ENCODE peak calls at places on chromosome 14, in seven cellular contexts. F is foreskin fibroblast, X is nephron progenitor cell, C is cardiac fibroblast, S is RWPE1, K is breast epithelium, P is uterus. N is an unnamed sample.

GRCh38 chr14:89394920-89395319 is 22.1 kb downstream of the FOXN3 start:
- DNase-seq in S (no peak), P (no peak), F (no peak), K (no peak), X (no peak), C (no peak), N (no peak)

GRCh38 chr14:23366163-23366921 is 1.4 kb upstream of the EFS start:
- DNase-seq in S (peak; percentile 80), C (peak; percentile 33), F (peak; percentile 39), K (peak; percentile 67), X (peak; percentile 94), P (peak; percentile 83), N (no peak)

GRCh38 chr14:105261781-105262180 is 13.4 kb downstream of the BTBD6 start:
- DNase-seq in F (no peak), X (no peak), P (no peak), S (no peak), C (no peak), K (no peak), N (no peak)

GRCh38 chr14:80996049-80996901 is 40.9 kb downstream of the TSHR start:
- DNase-seq in P (peak; percentile 53), F (peak; percentile 79), S (peak; percentile 66), C (peak; percentile 88), K (no peak), X (peak; percentile 12), N (peak; percentile 61)

GRCh38 chr14:49971156-49972141 is 78.6 kb downstream of the ARF6 start:
- DNase-seq in S (no peak), K (no peak), C (peak; percentile 85), P (no peak), X (no peak), F (peak; percentile 81), N (no peak)

GRCh38 chr14:92040431-92041040 is 677 bp upstream of the TRIP11 start:
- DNase-seq in F (peak; percentile 42), K (no peak), C (peak; percentile 34), S (peak; percentile 39), P (no peak), X (no peak), N (no peak)

GRCh38 chr14:102863381-102863780 is 59.1 kb upstream of the AMN start:
- DNase-seq in F (no peak), X (no peak), S (no peak), P (no peak), K (no peak), C (no peak), N (no peak)

GRCh38 chr14:57865450-57866198 is at the start of gene SLC35F4:
- DNase-seq in K (no peak), X (peak; percentile 88), C (peak; percentile 4), P (no peak), F (peak; percentile 29), S (peak; percentile 14), N (no peak)

GRCh38 chr14:58297412-58297761 is 968 bp upstream of the ARID4A start:
- DNase-seq in X (peak; percentile 34), C (peak; percentile 60), K (no peak), S (no peak), P (no peak), F (no peak), N (no peak)

GRCh38 chr14:21024668-21025373 is at the start of gene NDRG2:
- DNase-seq in X (peak; percentile 94), K (peak; percentile 84), C (peak; percentile 63), S (peak; percentile 54), F (peak; percentile 29), P (peak; percentile 89), N (peak; percentile 72)

GRCh38 chr14:26525057-26525456 is 72.8 kb downstream of the NOVA1 start:
- DNase-seq in X (no peak), S (no peak), F (peak; percentile 62), C (peak; percentile 25), K (no peak), P (no peak), N (no peak)

GRCh38 chr14:75120546-75121291 is 6.1 kb downstream of the NEK9 start:
- DNase-seq in K (no peak), F (no peak), S (no peak), C (no peak), P (no peak), X (no peak), N (no peak)

GRCh38 chr14:98189521-98189920 is 1082.5 kb downstream of the BCL11B start:
- DNase-seq in K (no peak), X (no peak), P (no peak), F (no peak), C (no peak), S (no peak), N (no peak)

GRCh38 chr14:96746101-96746500 is 51.1 kb upstream of the VRK1 start:
- DNase-seq in X (no peak), K (no peak), F (no peak), C (no peak), S (no peak), P (no peak), N (no peak)

GRCh38 chr14:90658541-90658967 is 157.7 kb downstream of the TTC7B start:
- DNase-seq in C (peak; percentile 48), P (no peak), S (no peak), X (no peak), K (no peak), F (no peak), N (no peak)

GRCh38 chr14:58646479-58646878 is 8.7 kb downstream of the DACT1 start:
- DNase-seq in C (no peak), X (no peak), P (no peak), K (no peak), F (no peak), S (no peak), N (no peak)

GRCh38 chr14:99572173-99572999 is 31.6 kb downstream of the CCDC85C start:
- DNase-seq in P (no peak), X (no peak), C (no peak), F (no peak), S (no peak), K (no peak), N (no peak)
- TF ChIP-seq CTCF in P (no peak), X (no peak), C (no peak), F (no peak), S (no peak), K (no peak), N (peak; percentile 18)

DNA sequence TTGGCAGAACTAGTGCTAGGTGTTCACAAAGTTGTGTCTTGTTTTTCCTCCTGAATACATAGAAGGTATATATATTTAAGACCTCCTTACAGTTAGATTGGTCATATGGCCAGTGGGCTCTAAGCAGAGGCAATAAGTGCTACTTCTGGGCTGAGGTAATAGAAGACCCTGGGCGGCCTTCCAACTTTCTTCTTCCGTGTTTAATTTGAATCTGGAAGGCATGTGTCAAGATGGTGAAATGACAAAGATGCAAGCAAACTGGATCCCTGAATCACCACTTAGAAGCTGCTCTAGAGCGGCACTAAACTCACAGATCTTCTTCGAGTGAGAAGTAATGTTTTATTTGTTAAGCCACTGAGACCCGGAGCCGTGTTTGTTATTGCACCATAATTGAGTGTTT is 201.0 kb upstream of the GZMB start:
- DNase-seq in F (no peak), X (no peak), K (no peak), C (no peak), S (no peak), P (no peak), N (no peak)
- TF ChIP-seq CTCF in F (no peak), X (no peak), K (no peak), C (no peak), S (no peak), P (no peak), N (no peak)

DNA sequence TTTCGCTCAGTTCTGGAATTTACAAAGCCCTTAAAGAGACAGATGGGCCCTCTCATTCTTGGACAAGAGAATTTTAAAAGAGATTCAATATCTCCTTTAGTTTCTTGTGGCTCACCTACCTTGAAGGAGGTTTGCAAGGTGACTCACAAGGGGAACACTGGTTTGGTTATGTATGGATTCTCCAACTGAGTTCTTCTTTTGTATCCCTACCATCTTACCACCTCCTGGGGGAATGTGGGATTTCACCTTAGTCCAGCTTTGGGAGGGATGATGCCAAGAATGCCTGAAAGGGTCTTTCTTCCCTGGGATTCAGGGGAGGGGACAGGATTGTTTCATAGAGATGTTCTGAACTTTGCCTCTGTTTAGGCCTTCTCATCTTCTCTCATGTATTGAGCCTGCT is 3.7 kb downstream of the PPP4R4 start:
- DNase-seq in S (no peak), K (no peak), X (no peak), F (no peak), P (no peak), C (no peak), N (no peak)
- TF ChIP-seq CTCF in S (no peak), K (no peak), X (no peak), F (no peak), P (no peak), C (no peak), N (no peak)

DNA sequence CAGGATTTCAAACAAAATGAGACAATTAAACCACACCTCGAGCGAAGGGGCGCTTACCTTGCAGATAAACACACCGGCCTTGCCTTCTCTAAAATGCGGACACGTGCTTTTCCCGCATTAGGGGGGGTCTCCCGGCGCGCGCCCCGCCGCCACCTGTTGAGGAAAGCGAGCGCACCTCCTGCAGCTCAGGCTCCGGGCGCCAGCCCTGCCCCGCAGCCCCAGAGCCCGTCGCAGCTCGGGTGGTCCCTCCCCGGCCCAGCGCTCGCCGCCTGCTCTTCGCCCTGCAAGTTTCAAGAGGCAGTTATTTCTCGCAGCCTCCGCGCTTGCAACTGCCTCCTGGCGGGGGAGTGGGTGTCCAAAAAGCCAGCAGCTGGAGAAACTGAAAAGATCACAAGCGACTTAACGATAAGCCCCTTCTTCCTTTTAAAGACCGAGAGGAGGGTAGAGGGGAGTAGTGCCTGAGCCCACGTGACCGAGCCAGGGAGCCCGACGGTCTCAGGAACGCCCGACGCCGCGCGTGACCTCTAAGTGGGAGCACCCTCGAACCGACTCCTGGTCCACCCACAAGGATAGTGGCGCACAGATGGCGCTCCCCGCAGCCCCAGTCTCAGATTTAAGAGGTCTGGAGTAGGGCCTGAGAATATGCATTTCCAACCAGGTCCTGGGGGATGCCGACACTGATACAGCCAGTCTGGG is at the start of gene ESR2:
- DNase-seq in F (peak; percentile 53), P (peak; percentile 18), X (peak; percentile 71), K (no peak), C (peak; percentile 44), S (no peak), N (no peak)
- TF ChIP-seq CTCF in F (peak; percentile 44), P (no peak), X (no peak), K (no peak), C (peak; percentile 55), S (no peak), N (peak; percentile 30)

DNA sequence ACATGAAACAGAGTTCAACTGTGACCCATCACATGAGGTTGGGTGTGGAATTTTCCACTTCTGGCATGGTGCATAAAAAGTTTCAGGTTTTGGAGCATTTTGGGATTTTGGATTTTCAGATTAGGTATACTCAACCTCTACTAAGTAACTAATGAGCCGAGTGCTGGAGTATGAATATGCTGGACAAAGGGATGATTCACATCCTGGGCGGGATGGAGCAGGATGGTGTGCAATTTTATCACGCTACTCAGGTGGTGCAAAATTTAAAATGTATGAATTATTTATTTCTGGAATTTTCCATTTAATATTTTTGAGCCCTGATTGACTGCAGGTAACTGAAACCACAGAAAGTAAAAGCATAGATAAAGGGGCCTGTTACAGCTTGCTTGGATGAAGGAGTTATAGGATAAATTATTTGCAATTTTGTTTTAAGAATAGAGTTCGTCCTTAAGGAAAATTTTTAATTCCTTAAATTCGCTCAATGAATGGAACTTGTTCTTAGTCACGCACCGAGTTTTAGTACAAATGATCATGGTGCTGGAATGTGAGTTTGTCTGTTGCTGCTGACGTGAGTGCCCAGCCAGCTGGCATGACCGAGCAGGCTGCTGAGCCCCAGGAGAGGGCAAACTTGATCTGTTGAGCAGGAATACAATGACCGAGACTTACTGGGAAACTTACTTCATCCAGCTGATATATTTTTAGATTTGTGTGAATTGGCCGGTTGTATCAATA is 176.3 kb downstream of the ESR2 start:
- DNase-seq in K (peak; percentile 20), P (no peak), S (peak; percentile 85), X (no peak), F (peak; percentile 78), C (peak; percentile 56), N (peak; percentile 73)
- TF ChIP-seq CTCF in K (no peak), P (no peak), S (no peak), X (no peak), F (no peak), C (no peak), N (no peak)